ENCODE peak calls at places on chromosome 5, in eight cellular contexts. L, O, F, B, R, Z, W and K are unnamed samples. For H3K9me3, the result is how much of the 10 kb centered on the place peaks cover.

GRCh38 chr5:153523196-153523595 is 32.7 kb downstream of the GRIA1 start:
- DNase-seq in O (no peak), F (peak), B (no peak), L (no peak), R (no peak), Z (no peak), W (no peak), K (no peak)

GRCh38 chr5:17429353-17429752 is 68.7 kb upstream of the TAF11L2 start:
- DNase-seq in R (no peak), B (no peak), O (no peak), W (no peak), L (no peak), Z (no peak), F (no peak), K (no peak)

GRCh38 chr5:21680196-21680595 is 1172.9 kb downstream of the CDH12 start:
- DNase-seq in R (no peak), O (no peak), L (no peak), F (peak), W (no peak), B (no peak), Z (peak), K (no peak)

GRCh38 chr5:35092703-35093102 is 45.0 kb upstream of the AGXT2 start:
- DNase-seq in W (no peak), O (no peak), F (no peak), B (no peak), L (no peak), R (no peak), Z (no peak), K (no peak)

GRCh38 chr5:160702856-160703453 is 149.1 kb downstream of the ATP10B start:
- DNase-seq in Z (no peak), W (no peak), L (no peak), F (no peak), B (no peak), O (no peak), R (no peak), K (no peak)

GRCh38 chr5:126647071-126647470 is 46.3 kb downstream of the PHAX start:
- DNase-seq in F (no peak), O (no peak), R (no peak), Z (no peak), L (no peak), B (no peak), W (no peak), K (no peak)

GRCh38 chr5:146788918-146789317 is 89.6 kb downstream of the PPP2R2B start:
- DNase-seq in F (no peak), Z (no peak), B (no peak), L (no peak), O (no peak), W (no peak), R (peak), K (no peak)

GRCh38 chr5:163571755-163572154 is 66.3 kb downstream of the MAT2B start:
- DNase-seq in W (no peak), O (no peak), Z (no peak), B (peak), L (no peak), F (peak), R (no peak), K (no peak)

GRCh38 chr5:158514353-158514960 is 585.3 kb downstream of the EBF1 start:
- DNase-seq in F (peak), L (no peak), Z (no peak), O (no peak), R (no peak), W (no peak), B (no peak), K (no peak)

GRCh38 chr5:59575648-59576290 is 317.8 kb downstream of the PDE4D start:
- DNase-seq in F (no peak), L (no peak), W (no peak), O (no peak), Z (no peak), B (no peak), R (no peak), K (no peak)

GRCh38 chr5:91591076-91591475 is 208.0 kb upstream of the ARRDC3 start:
- DNase-seq in L (no peak), F (peak), R (no peak), O (no peak), W (no peak), Z (no peak), B (no peak), K (no peak)

GRCh38 chr5:170787216-170787615 is 3.7 kb downstream of the GABRP start:
- DNase-seq in Z (no peak), R (no peak), O (no peak), L (no peak), F (no peak), B (no peak), W (no peak), K (no peak)

GRCh38 chr5:170757182-170757601 is 26.3 kb upstream of the GABRP start:
- DNase-seq in B (no peak), R (no peak), L (no peak), W (no peak), F (peak), O (no peak), Z (no peak), K (no peak)

GRCh38 chr5:5826911-5827310 is 404.4 kb downstream of the ICE1 start:
- DNase-seq in W (no peak), L (no peak), Z (no peak), F (peak), B (no peak), O (no peak), R (no peak), K (no peak)

GRCh38 chr5:107704686-107705389 is 34.1 kb upstream of the EFNA5 start:
- DNase-seq in W (no peak), Z (no peak), R (no peak), O (no peak), F (peak), B (peak), L (no peak), K (no peak)

GRCh38 chr5:91499943-91500531 is 116.9 kb upstream of the ARRDC3 start:
- DNase-seq in W (no peak), R (no peak), Z (no peak), B (no peak), F (peak), L (no peak), O (no peak), K (no peak)

GRCh38 chr5:65213921-65214525 is 267.7 kb downstream of the ADAMTS6 start:
- DNase-seq in L (peak), O (no peak), Z (no peak), B (peak), F (peak), R (peak), W (no peak), K (no peak)

GRCh38 chr5:78008356-78008967 is 232.3 kb upstream of the TBCA start:
- DNase-seq in W (no peak), Z (peak), F (peak), L (no peak), B (peak), O (no peak), R (no peak), K (no peak)

DNA sequence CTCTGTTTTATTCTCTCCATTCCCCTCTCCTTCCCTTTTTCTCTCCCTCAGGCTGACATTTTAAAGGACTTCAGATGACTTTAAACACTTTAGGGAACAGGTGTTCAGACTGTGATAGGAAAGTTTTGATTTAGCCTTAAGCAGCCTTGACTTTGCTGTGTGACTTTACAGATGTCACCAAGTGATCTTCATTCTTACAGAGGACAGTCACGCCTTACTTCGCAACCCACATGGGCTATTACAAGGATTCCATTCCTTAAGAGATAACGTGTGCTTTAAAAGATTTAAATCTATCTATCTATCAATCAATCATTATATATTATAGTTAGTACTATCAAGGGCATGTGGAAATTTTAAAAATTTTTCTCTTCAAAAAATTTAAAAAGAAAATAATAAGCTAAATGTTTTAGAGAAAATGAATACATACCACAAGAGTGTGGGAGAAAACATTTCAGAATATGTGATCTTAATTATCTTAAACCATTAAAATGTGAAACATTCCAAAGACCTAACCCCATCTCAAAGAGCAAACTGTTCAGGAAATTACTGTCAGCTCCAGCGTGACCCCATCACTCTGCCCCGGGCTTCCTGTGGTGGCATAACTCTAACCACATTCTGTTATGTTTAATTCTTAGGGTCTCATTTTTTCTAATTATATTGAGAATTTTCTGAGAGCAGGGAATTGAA is 530.5 kb downstream of the SEMA5A start:
- DNase-seq in B (no peak), Z (no peak), L (no peak), F (peak), R (no peak), W (no peak), O (no peak), K (no peak)
- H3K9me3 ChIP-seq in B (under half), Z (under half), L (under half), F (under half), R (under half), W (under half), O (under half), K (under half)

GRCh38 chr5:40172721-40173120 is 507.0 kb upstream of the PTGER4 start:
- DNase-seq in B (no peak), W (no peak), Z (no peak), O (no peak), L (no peak), F (no peak), R (no peak), K (no peak)
- H3K9me3 ChIP-seq in B (under half), W (under half), Z (under half), O (under half), L (under half), F (under half), R (under half), K (under half)

GRCh38 chr5:85484982-85485574 is 1100.4 kb upstream of the EDIL3 start:
- DNase-seq in B (no peak), L (no peak), W (no peak), O (no peak), Z (no peak), R (no peak), F (no peak), K (no peak)
- H3K9me3 ChIP-seq in B (under half), L (under half), W (under half), O (under half), Z (under half), R (under half), F (under half), K (under half)

DNA sequence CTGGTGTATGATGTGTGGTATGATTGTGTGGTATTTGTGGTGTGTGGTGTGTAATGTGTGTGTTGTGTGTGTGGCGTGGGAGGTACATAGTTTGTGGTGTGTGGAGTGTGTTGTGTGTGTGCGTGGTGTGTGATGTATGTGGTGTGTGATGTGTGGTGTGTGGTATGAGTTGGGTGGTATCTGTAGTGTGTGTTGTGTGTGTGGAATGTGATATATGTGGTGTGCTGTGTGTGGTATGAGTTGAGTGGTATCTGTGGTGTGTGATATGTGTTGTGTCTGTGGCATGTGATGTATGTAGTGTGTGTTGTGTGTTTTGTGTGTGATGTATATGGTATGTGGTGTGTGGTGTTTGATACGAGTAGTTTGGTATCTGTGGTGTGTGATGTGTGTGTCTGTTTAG is 272.5 kb upstream of the IRX1 start:
- DNase-seq in R (no peak), W (no peak), F (no peak), B (no peak), Z (no peak), L (no peak), O (no peak), K (no peak)
- H3K9me3 ChIP-seq in R (under half), W (under half), F (under half), B (under half), Z (under half), L (under half), O (under half), K (under half)

GRCh38 chr5:13211064-13211463 is 733.4 kb downstream of the DNAH5 start:
- DNase-seq in O (no peak), F (no peak), L (no peak), W (no peak), R (no peak), B (no peak), Z (no peak), K (no peak)
- H3K9me3 ChIP-seq in O (under half), F (under half), L (under half), W (under half), R (under half), B (under half), Z (under half), K (under half)

GRCh38 chr5:166529200-166529599 is 1762.2 kb upstream of the WWC1 start:
- DNase-seq in Z (no peak), F (no peak), W (no peak), B (no peak), R (no peak), L (no peak), O (no peak), K (no peak)

GRCh38 chr5:166535641-166536040 is 1755.8 kb upstream of the WWC1 start:
- DNase-seq in Z (no peak), R (no peak), O (no peak), B (no peak), L (no peak), W (no peak), F (no peak), K (no peak)

GRCh38 chr5:166532821-166533220 is 1758.6 kb upstream of the WWC1 start:
- DNase-seq in L (no peak), O (no peak), Z (no peak), F (no peak), B (no peak), R (no peak), W (no peak), K (no peak)
- H3K9me3 ChIP-seq in L (under half), O (under half), Z (under half), F (under half), B (under half), R (under half), W (under half), K (under half)

DNA sequence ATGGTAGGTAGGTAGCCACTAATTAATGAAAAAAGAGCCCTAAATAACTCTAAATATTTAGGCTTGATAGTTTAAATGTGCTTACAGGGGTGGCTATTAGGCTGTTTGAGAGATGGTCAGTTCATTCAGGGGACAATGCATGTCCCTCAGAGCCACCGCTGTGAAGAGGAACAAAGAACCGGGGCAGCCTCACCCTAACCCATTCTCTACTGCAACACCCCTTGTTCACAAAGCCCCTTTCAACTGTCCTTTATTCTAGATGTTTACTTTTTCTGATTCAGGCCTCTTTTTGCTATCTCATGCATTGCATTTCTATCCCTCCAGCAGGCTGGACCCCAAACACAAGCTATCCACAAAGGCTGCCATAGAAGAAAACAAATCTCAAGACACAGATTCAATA is 906.7 kb downstream of the NR2F1-AS1 start:
- DNase-seq in F (no peak), L (no peak), O (no peak), Z (no peak), R (no peak), B (no peak), W (no peak), K (no peak)
- H3K9me3 ChIP-seq in F (under half), L (under half), O (under half), Z (under half), R (under half), B (under half), W (under half), K (under half)

GRCh38 chr5:1037671-1038416 is 29.2 kb downstream of the NKD2 start:
- DNase-seq in W (no peak), R (no peak), L (peak), B (peak), O (peak), F (no peak), Z (peak), K (no peak)
- H3K9me3 ChIP-seq in W (under half), R (under half), L (under half), B (under half), O (under half), F (under half), Z (under half), K (under half)